ENCODE peak calls at places on chromosomes 2 and 18, in five cellular contexts. R, C, D, Y and F are unnamed samples.

GRCh38 chr2:96191937-96192670 is 16.5 kb downstream of the STARD7 start:
- DNase-seq in Y (no peak), R (no peak), C (no peak), D (no peak), F (no peak)

GRCh38 chr18:12391487-12392136 is 14.6 kb upstream of the AFG3L2 start:
- DNase-seq in Y (no peak), C (peak), R (no peak), D (peak), F (no peak)

GRCh38 chr2:235216901-235217300 is 265.1 kb downstream of the SH3BP4 start:
- DNase-seq in Y (no peak), D (no peak), R (no peak), C (no peak), F (no peak)

GRCh38 chr2:3503483-3503882 is 15.8 kb downstream of the ADI1 start:
- DNase-seq in R (no peak), C (no peak), D (no peak), Y (no peak), F (no peak)

GRCh38 chr2:57397550-57398360 is 648.9 kb upstream of the VRK2 start:
- DNase-seq in Y (no peak), C (no peak), D (no peak), R (no peak), F (peak)

GRCh38 chr2:224518806-224519580 is 66.2 kb downstream of the CUL3 start:
- DNase-seq in R (no peak), D (no peak), C (no peak), Y (no peak), F (no peak)

GRCh38 chr2:101255501-101255900 is 2.8 kb downstream of the CNOT11 start:
- DNase-seq in D (no peak), C (no peak), R (no peak), Y (no peak), F (no peak)

GRCh38 chr18:70720607-70721006 is 431.8 kb downstream of the SOCS6 start:
- DNase-seq in C (no peak), D (no peak), R (no peak), Y (no peak), F (no peak)

GRCh38 chr18:11669271-11669947 is 19.7 kb upstream of the GNAL start:
- DNase-seq in Y (no peak), R (no peak), C (no peak), D (no peak), F (peak)

GRCh38 chr2:231626449-231626848 is 33.8 kb downstream of the TEX44 start:
- DNase-seq in D (no peak), R (no peak), Y (no peak), C (no peak), F (no peak)

GRCh38 chr2:113219525-113219888 is 45.7 kb downstream of the PSD4 start:
- DNase-seq in D (no peak), C (no peak), Y (no peak), R (no peak), F (no peak)

GRCh38 chr2:239608723-239609122 is 207.9 kb upstream of the HDAC4 start:
- DNase-seq in R (no peak), Y (no peak), D (no peak), C (no peak), F (peak)

GRCh38 chr2:70116936-70117554 is 29.8 kb downstream of the PCBP1 start:
- DNase-seq in R (no peak), C (no peak), Y (no peak), D (no peak), F (no peak)

GRCh38 chr2:64656379-64656778 is 2.7 kb upstream of the SERTAD2 start:
- DNase-seq in R (no peak), C (no peak), D (no peak), Y (no peak), F (no peak)

GRCh38 chr2:179771791-179772190 is 89.6 kb downstream of the ZNF385B start:
- DNase-seq in Y (no peak), C (no peak), D (no peak), R (no peak), F (no peak)

GRCh38 chr18:58216071-58216471 is 172.0 kb downstream of the NEDD4L start:
- DNase-seq in R (no peak), C (peak), Y (no peak), D (no peak), F (peak)